ENCODE peak calls at places on chromosome 20, in nine cellular contexts. Y is activated CD4-positive, alpha-beta T cell treated with anti-CD3 and anti-CD28 coated beads, Interleukin-2, amount 50 U/mL, for 1 hour; V is RPMI7951; H is Kasumi-1; U is activated naive CD4-positive, alpha-beta T cell; I is activated T-helper 1 cell treated with anti-CD3 and anti-CD28 coated beads, Interleukin-2, amount 50 U/mL, for 16 hours; J is RPMI8226; D is GM20000; E is central memory CD4-positive, alpha-beta T cell. Q is an unnamed sample.

GRCh38 chr20:32278199-32278643 is 770 bp downstream of the KIF3B start:
- DNase-seq in V (peak; percentile 15), D (peak; percentile 68), Y (no peak), E (peak; percentile 8), U (no peak), H (no peak), I (no peak), J (peak; percentile 65), Q (no peak)

GRCh38 chr20:38116409-38117165 is 48.5 kb downstream of the TGM2 start:
- DNase-seq in U (no peak), V (no peak), Y (no peak), D (no peak), I (no peak), J (no peak), E (no peak), H (no peak), Q (no peak)

GRCh38 chr20:64160118-64160517 is 4.1 kb upstream of the MYT1 start:
- DNase-seq in E (no peak), H (no peak), U (no peak), V (no peak), I (no peak), J (no peak), Y (no peak), D (no peak), Q (no peak)

GRCh38 chr20:44399446-44399845 is 43.9 kb downstream of the HNF4A start:
- DNase-seq in Y (no peak), I (no peak), H (no peak), U (no peak), V (no peak), D (no peak), E (no peak), J (no peak), Q (no peak)

GRCh38 chr20:10178727-10179313 is 39.8 kb upstream of the SNAP25 start:
- DNase-seq in E (no peak), V (no peak), Y (no peak), J (no peak), H (no peak), U (no peak), D (no peak), I (no peak), Q (no peak)

GRCh38 chr20:48708116-48708515 is 119.7 kb downstream of the PREX1 start:
- DNase-seq in H (no peak), Y (no peak), V (no peak), I (no peak), U (no peak), J (no peak), E (no peak), D (no peak), Q (no peak)

GRCh38 chr20:10505320-10506226 is 70.5 kb downstream of the SLX4IP start:
- DNase-seq in V (no peak), I (no peak), Y (no peak), J (peak; percentile 42), D (no peak), E (no peak), H (peak; percentile 24), U (no peak), Q (no peak)

GRCh38 chr20:34473262-34473883 is 42.8 kb upstream of the DYNLRB1 start:
- DNase-seq in Y (peak; percentile 23), H (peak; percentile 8), E (no peak), D (peak; percentile 57), J (peak; percentile 41), I (no peak), V (peak; percentile 52), U (peak; percentile 16), Q (peak; percentile 8)

GRCh38 chr20:48463096-48463710 is 364.6 kb downstream of the PREX1 start:
- DNase-seq in H (no peak), U (no peak), J (no peak), E (no peak), V (no peak), D (no peak), I (no peak), Y (no peak), Q (no peak)

GRCh38 chr20:9025643-9026042 is 43.2 kb upstream of the PLCB4 start:
- DNase-seq in I (no peak), Y (no peak), V (peak; percentile 82), D (no peak), U (no peak), J (no peak), E (no peak), H (no peak), Q (no peak)

GRCh38 chr20:1897965-1898464 is 2.8 kb downstream of the SIRPA start:
- DNase-seq in U (no peak), V (no peak), D (peak; percentile 72), J (peak; percentile 91), H (peak; percentile 83), Y (no peak), E (no peak), I (no peak), Q (no peak)

GRCh38 chr20:37543828-37544227 is 16.2 kb upstream of the BLCAP start:
- DNase-seq in V (peak; percentile 48), H (peak; percentile 38), E (no peak), D (no peak), I (no peak), Y (no peak), J (no peak), U (no peak), Q (no peak)

GRCh38 chr20:20649945-20650344 is 62.5 kb downstream of the RALGAPA2 start:
- DNase-seq in D (no peak), V (no peak), J (no peak), U (no peak), H (no peak), E (no peak), I (no peak), Y (no peak), Q (no peak)

GRCh38 chr20:34654207-34654744 is 22.6 kb downstream of the PIGU start:
- DNase-seq in E (no peak), Y (no peak), I (no peak), V (no peak), J (no peak), H (no peak), U (no peak), D (no peak), Q (no peak)

GRCh38 chr20:50634191-50634590 is 57.2 kb downstream of the RIPOR3 start:
- DNase-seq in E (no peak), Y (no peak), D (no peak), I (no peak), V (no peak), H (no peak), J (no peak), U (no peak), Q (no peak)

GRCh38 chr20:2150660-2151059 is 49.0 kb downstream of the STK35 start:
- DNase-seq in I (no peak), U (no peak), H (no peak), V (no peak), Y (no peak), J (no peak), D (no peak), E (no peak), Q (no peak)

GRCh38 chr20:31515072-31515774 is 981 bp downstream of the HM13 start:
- DNase-seq in U (no peak), D (no peak), V (no peak), H (no peak), E (no peak), I (no peak), Y (no peak), J (no peak), Q (no peak)

GRCh38 chr20:53001502-53002301 is 29.5 kb downstream of the TSHZ2 start:
- DNase-seq in U (no peak), D (peak; percentile 25), J (peak; percentile 14), H (no peak), Y (no peak), V (no peak), E (peak; percentile 46), I (no peak), Q (no peak)

Q was measured in NCI-H526 treated with DMSO at 0.1 percent for 48 hours.